ENCODE peak calls at places on chromosomes 13 and 19, in seven cellular contexts. K, E, U, F, S, J and V are unnamed samples.
A peak's percentile ranks its signal among the peaks of the same experiment; 100 is the strongest.

GRCh38 chr13:91240341-91240740 is 107.1 kb upstream of the MIR17HG start:
- DNase-seq in F (no peak), K (no peak), J (no peak), S (no peak), U (no peak), E (no peak), V (no peak)

GRCh38 chr13:51584731-51585191 is 499 bp downstream of the WDFY2 start:
- DNase-seq in F (peak; percentile 63), K (peak; percentile 63), U (peak; percentile 58), S (peak; percentile 69), J (peak; percentile 34), E (peak; percentile 85), V (peak; percentile 58)

GRCh38 chr13:32840840-32841713 is 175.1 kb upstream of the KL start:
- DNase-seq in E (no peak), S (no peak), U (no peak), F (no peak), J (no peak), K (no peak), V (no peak)

GRCh38 chr13:83845121-83845520 is 37.2 kb downstream of the SLITRK1 start:
- DNase-seq in J (peak; percentile 52), E (no peak), K (no peak), F (no peak), S (no peak), U (no peak), V (no peak)

GRCh38 chr19:926595-927043 is 784 bp downstream of the ARID3A start:
- DNase-seq in E (no peak), K (peak; percentile 62), U (peak; percentile 65), S (no peak), F (peak; percentile 61), J (no peak), V (peak; percentile 28)

GRCh38 chr19:49117677-49118564 is 1.0 kb downstream of the C19orf73 start:
- DNase-seq in U (no peak), J (no peak), E (no peak), K (no peak), F (no peak), S (no peak), V (no peak)

GRCh38 chr13:54975676-54976075 is 1947.1 kb downstream of the OLFM4 start:
- DNase-seq in J (no peak), K (no peak), U (no peak), S (no peak), F (no peak), E (no peak), V (no peak)

GRCh38 chr19:54424201-54424600 is 8.9 kb downstream of the TTYH1 start:
- DNase-seq in E (no peak), U (no peak), F (no peak), K (no peak), S (no peak), J (no peak), V (no peak)

GRCh38 chr13:52353116-52353718 is 52.8 kb downstream of the THSD1 start:
- DNase-seq in U (peak; percentile 49), K (no peak), F (no peak), E (no peak), J (peak; percentile 75), S (no peak), V (no peak)

GRCh38 chr13:28753208-28753892 is 34.6 kb upstream of the SLC46A3 start:
- DNase-seq in J (peak; percentile 83), S (no peak), F (peak; percentile 59), E (no peak), U (peak; percentile 95), K (peak; percentile 54), V (peak; percentile 89)

GRCh38 chr19:1118999-1119398 is 15.2 kb downstream of the GPX4 start:
- DNase-seq in J (no peak), F (no peak), E (peak; percentile 50), U (no peak), S (no peak), K (no peak), V (no peak)

GRCh38 chr19:10419200-10419645 is 1.1 kb upstream of the PDE4A start:
- DNase-seq in S (peak; percentile 73), U (no peak), J (no peak), F (no peak), E (peak; percentile 70), K (no peak), V (peak; percentile 78)

GRCh38 chr19:41575998-41576397 is at the start of gene CEACAM21:
- DNase-seq in J (no peak), S (peak; percentile 45), K (peak; percentile 52), F (peak; percentile 66), E (no peak), U (no peak), V (no peak)

GRCh38 chr19:1000095-1000494 is at the start of gene GRIN3B:
- DNase-seq in K (peak; percentile 56), U (peak; percentile 50), S (peak; percentile 75), F (peak; percentile 57), E (peak; percentile 70), J (no peak), V (peak; percentile 47)

GRCh38 chr13:23941216-23941615 is 43.9 kb upstream of the C1QTNF9B start:
- DNase-seq in E (no peak), U (no peak), S (no peak), K (no peak), J (no peak), F (no peak), V (no peak)

GRCh38 chr19:19372656-19373416 is 32.6 kb upstream of the GATAD2A start:
- DNase-seq in K (peak; percentile 63), F (peak; percentile 76), J (no peak), S (peak; percentile 17), E (peak; percentile 64), U (peak; percentile 61), V (peak; percentile 53)

GRCh38 chr19:43474986-43475705 is 9.7 kb upstream of the LYPD3 start:
- DNase-seq in F (peak; percentile 94), E (peak; percentile 95), K (peak; percentile 98), J (peak; percentile 83), S (peak; percentile 99), U (peak; percentile 95), V (no peak)

GRCh38 chr13:113837554-113838355 is 26.1 kb downstream of the GAS6 start:
- DNase-seq in U (peak; percentile 98), J (peak; percentile 98), F (peak; percentile 89), K (peak; percentile 97), E (no peak), S (no peak), V (peak; percentile 99)

GRCh38 chr19:52710538-52710937 is 24.3 kb downstream of the ZNF611 start:
- DNase-seq in K (no peak), E (no peak), J (no peak), F (no peak), U (no peak), S (no peak), V (no peak)

GRCh38 chr13:73259061-73259908 is 200.5 kb downstream of the KLF5 start:
- DNase-seq in J (peak; percentile 65), S (no peak), F (no peak), K (no peak), U (peak; percentile 38), E (no peak), V (no peak)

GRCh38 chr13:99977912-99978780 is 3.4 kb upstream of the ZIC2 start:
- DNase-seq in J (no peak), U (no peak), E (no peak), S (no peak), K (no peak), F (no peak), V (no peak)
- H3K4me3 ChIP-seq in J (peak overlapping the region; percentile 1), U (peak overlapping the region; percentile 1), E (no peak overlapping the region), S (no peak overlapping the region), K (no peak overlapping the region), F (no peak overlapping the region), V (peak overlapping the region; percentile 85)

GRCh38 chr19:29988351-29988750 is 46.3 kb downstream of the URI1 start:
- DNase-seq in U (no peak), S (no peak), F (no peak), E (no peak), K (no peak), J (no peak), V (no peak)

DNA sequence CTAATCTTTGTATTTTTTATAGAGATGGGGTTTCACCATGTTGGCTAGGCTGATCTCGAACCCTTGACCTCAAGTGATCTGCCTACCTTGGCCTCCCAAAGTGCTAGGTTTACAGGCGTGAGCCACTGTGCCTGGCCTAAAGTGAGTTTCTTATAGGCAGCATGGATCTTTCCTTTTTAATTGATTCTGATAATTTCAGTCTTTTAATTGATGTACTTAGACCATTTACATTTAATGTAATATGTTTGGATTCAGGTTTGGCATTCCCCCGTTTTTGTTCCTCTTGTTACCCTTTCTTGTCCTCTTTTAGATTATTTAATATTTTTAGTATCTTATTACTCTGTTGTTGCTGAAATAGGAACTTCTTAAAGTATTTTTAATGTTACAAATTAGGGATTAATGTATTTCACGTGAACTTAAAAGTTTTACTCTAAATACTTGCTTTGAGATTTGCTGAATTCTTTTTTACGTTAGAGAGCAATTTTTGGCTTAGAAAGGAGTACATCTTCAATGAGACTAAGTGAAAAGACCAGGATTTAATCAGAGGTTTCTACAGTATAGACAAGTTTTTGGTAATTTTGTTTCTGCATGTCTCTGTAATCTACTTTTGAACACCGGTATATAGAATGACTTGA is 50.3 kb downstream of the URI1 start:
- DNase-seq in S (no peak), E (no peak), J (no peak), F (no peak), U (no peak), K (no peak), V (no peak)
- H3K36me3 ChIP-seq in S (no peaks in the 10 kb centered on the region), E (peaks cover 15% of the 10 kb centered on the region), J (no peaks in the 10 kb centered on the region), F (no peaks in the 10 kb centered on the region), U (no peaks in the 10 kb centered on the region), K (no peaks in the 10 kb centered on the region), V (peaks cover 91% of the 10 kb centered on the region)

GRCh38 chr19:39833160-39833463 is 850 bp downstream of the DYRK1B start:
- DNase-seq in S (no peak), J (no peak), F (no peak), U (no peak), K (no peak), E (no peak), V (no peak)

GRCh38 chr19:39832341-39833083 is 1.4 kb downstream of the DYRK1B start:
- DNase-seq in E (no peak), J (no peak), F (no peak), U (peak; percentile 14), K (no peak), S (no peak), V (no peak)

GRCh38 chr19:39833464-39834286 is at the start of gene DYRK1B:
- DNase-seq in U (peak; percentile 99), J (peak; percentile 87), K (peak; percentile 99), S (peak; percentile 98), F (peak; percentile 98), E (peak; percentile 99), V (peak; percentile 31)

GRCh38 chr19:39831679-39832078 is 2.3 kb downstream of the DYRK1B start:
- DNase-seq in K (no peak), S (no peak), U (no peak), F (no peak), E (no peak), J (no peak), V (no peak)

DNA sequence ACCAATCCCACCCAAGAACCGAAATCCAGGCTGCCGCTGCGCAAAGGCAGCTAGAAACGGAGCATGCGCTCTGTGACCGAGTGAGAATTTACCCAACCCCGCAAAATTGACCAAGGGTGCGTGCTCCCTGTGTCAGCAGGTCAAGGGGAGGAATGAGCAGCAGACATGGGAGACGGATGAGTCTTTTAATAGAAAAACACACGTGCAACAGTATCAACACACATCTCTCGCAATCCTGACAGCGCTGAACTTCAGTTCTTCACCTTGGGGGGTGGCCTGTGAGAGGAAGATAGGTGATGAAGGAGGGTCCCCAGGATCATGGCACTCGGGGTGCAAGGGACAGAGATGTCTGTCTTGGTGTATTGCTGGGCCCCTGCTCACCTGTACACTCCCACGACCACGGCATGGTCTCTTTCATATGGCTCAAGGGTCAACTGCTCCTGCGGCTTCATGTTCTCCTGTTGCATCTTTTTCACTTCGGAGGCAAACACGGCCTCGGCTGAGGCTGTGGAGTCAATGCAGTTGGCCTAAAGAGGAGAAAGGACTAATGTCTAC is 402 bp upstream of the DYRK1B start:
- DNase-seq in F (no peak), S (no peak), U (no peak), E (no peak), K (no peak), J (no peak), V (no peak)
- H3K4me3 ChIP-seq in F (peak overlapping the region; percentile 100), S (peak overlapping the region; percentile 93), U (no peak overlapping the region), E (no peak overlapping the region), K (no peak overlapping the region), J (no peak overlapping the region), V (no peak overlapping the region)

GRCh38 chr13:98458431-98458830 is 118.5 kb downstream of the STK24 start:
- DNase-seq in K (no peak), F (no peak), S (no peak), U (no peak), E (no peak), J (no peak), V (no peak)
- H3K36me3 ChIP-seq in K (no peaks in the 10 kb centered on the region), F (peaks cover 12% of the 10 kb centered on the region), S (peaks cover 54% of the 10 kb centered on the region), U (peaks cover 20% of the 10 kb centered on the region), E (peaks cover 55% of the 10 kb centered on the region), J (peaks cover 18% of the 10 kb centered on the region), V (peaks cover 33% of the 10 kb centered on the region)